ENCODE peak calls at places on chromosomes 12 and 14, in four cellular contexts. One of them, this sample, is unnamed.

GRCh38 chr12:123062682-123063426 is 82.4 kb downstream of the ARL6IP4 start:
- DNase-seq in uterus: no peak
- DNase-seq in astrocyte of the cerebellum: no peak
- DNase-seq in heart left ventricle: peak; percentile 73
- DNase-seq in this sample: peak; percentile 50

GRCh38 chr12:71392521-71393145 is 47.0 kb upstream of the LGR5 start:
- DNase-seq in uterus: no peak
- DNase-seq in heart left ventricle: no peak
- DNase-seq in astrocyte of the cerebellum: peak; percentile 57
- DNase-seq in this sample: no peak

GRCh38 chr12:47812797-47813490 is 6.8 kb downstream of the HDAC7 start:
- DNase-seq in heart left ventricle: peak; percentile 96
- DNase-seq in uterus: peak; percentile 93
- DNase-seq in astrocyte of the cerebellum: peak; percentile 57
- DNase-seq in this sample: peak; percentile 88

GRCh38 chr12:22971247-22971646 is 346.3 kb downstream of the ETNK1 start:
- DNase-seq in heart left ventricle: no peak
- DNase-seq in astrocyte of the cerebellum: no peak
- DNase-seq in uterus: no peak
- DNase-seq in this sample: no peak

GRCh38 chr14:57871487-57872080 is 5.7 kb upstream of the SLC35F4 start:
- DNase-seq in heart left ventricle: peak; percentile 25
- DNase-seq in astrocyte of the cerebellum: peak; percentile 50
- DNase-seq in uterus: no peak
- DNase-seq in this sample: no peak

GRCh38 chr14:50762931-50763300 is 68.0 kb downstream of the NIN start:
- DNase-seq in uterus: no peak
- DNase-seq in astrocyte of the cerebellum: no peak
- DNase-seq in heart left ventricle: no peak
- DNase-seq in this sample: no peak

GRCh38 chr12:132154941-132155770 is 10.9 kb downstream of the NOC4L start:
- DNase-seq in uterus: no peak
- DNase-seq in heart left ventricle: no peak
- DNase-seq in astrocyte of the cerebellum: no peak
- DNase-seq in this sample: no peak

GRCh38 chr14:96421236-96421635 is 29.3 kb downstream of the AK7 start:
- DNase-seq in astrocyte of the cerebellum: no peak
- DNase-seq in uterus: no peak
- DNase-seq in heart left ventricle: no peak
- DNase-seq in this sample: no peak

GRCh38 chr12:129193263-129193871 is 340.1 kb downstream of the GLT1D1 start:
- DNase-seq in heart left ventricle: no peak
- DNase-seq in astrocyte of the cerebellum: no peak
- DNase-seq in uterus: no peak
- DNase-seq in this sample: no peak

GRCh38 chr12:70948236-70948975 is 27.9 kb upstream of the PTPRR start:
- DNase-seq in astrocyte of the cerebellum: no peak
- DNase-seq in heart left ventricle: no peak
- DNase-seq in uterus: no peak
- DNase-seq in this sample: no peak

GRCh38 chr14:52609445-52610044 is 56.9 kb downstream of the GPR137C start:
- DNase-seq in heart left ventricle: no peak
- DNase-seq in astrocyte of the cerebellum: no peak
- DNase-seq in uterus: no peak
- DNase-seq in this sample: no peak

GRCh38 chr12:4201333-4202105 is 72.0 kb upstream of the CCND2 start:
- DNase-seq in heart left ventricle: no peak
- DNase-seq in uterus: no peak
- DNase-seq in astrocyte of the cerebellum: no peak
- DNase-seq in this sample: no peak

GRCh38 chr12:14239935-14240872 is 125.3 kb upstream of the ATF7IP start:
- DNase-seq in astrocyte of the cerebellum: no peak
- DNase-seq in heart left ventricle: no peak
- DNase-seq in uterus: no peak
- DNase-seq in this sample: no peak

GRCh38 chr12:97465012-97465345 is 2.4 kb downstream of the RMST start:
- DNase-seq in heart left ventricle: no peak
- DNase-seq in uterus: no peak
- DNase-seq in astrocyte of the cerebellum: no peak
- DNase-seq in this sample: no peak

GRCh38 chr12:61891632-61892031 is 368.6 kb upstream of the USP15 start:
- DNase-seq in uterus: no peak
- DNase-seq in astrocyte of the cerebellum: no peak
- DNase-seq in heart left ventricle: no peak
- DNase-seq in this sample: no peak

GRCh38 chr14:102824832-102825231 is 47.6 kb downstream of the TRAF3 start:
- DNase-seq in uterus: no peak
- DNase-seq in heart left ventricle: peak; percentile 80
- DNase-seq in astrocyte of the cerebellum: no peak
- DNase-seq in this sample: no peak

GRCh38 chr12:89353188-89353822 is 1.0 kb upstream of the DUSP6 start:
- DNase-seq in astrocyte of the cerebellum: no peak
- DNase-seq in heart left ventricle: peak; percentile 85
- DNase-seq in uterus: no peak
- DNase-seq in this sample: peak; percentile 76

GRCh38 chr12:127205781-127206535 is 1061.0 kb upstream of the TMEM132C start:
- DNase-seq in heart left ventricle: no peak
- DNase-seq in uterus: no peak
- DNase-seq in astrocyte of the cerebellum: no peak
- DNase-seq in this sample: no peak

GRCh38 chr12:7994731-7995205 is 37.7 kb upstream of the FOXJ2 start:
- DNase-seq in astrocyte of the cerebellum: peak; percentile 85
- DNase-seq in uterus: no peak
- DNase-seq in heart left ventricle: no peak
- DNase-seq in this sample: no peak

GRCh38 chr14:22820731-22821130 is 5.5 kb upstream of the SLC7A7 start:
- DNase-seq in heart left ventricle: no peak
- DNase-seq in uterus: no peak
- DNase-seq in astrocyte of the cerebellum: no peak
- DNase-seq in this sample: no peak

GRCh38 chr14:22821193-22822016 is 6.2 kb upstream of the SLC7A7 start:
- DNase-seq in astrocyte of the cerebellum: no peak
- DNase-seq in heart left ventricle: no peak
- DNase-seq in uterus: no peak
- DNase-seq in this sample: no peak

GRCh38 chr14:22824711-22825359 is 4.9 kb upstream of the MRPL52 start:
- DNase-seq in uterus: peak; percentile 79
- DNase-seq in heart left ventricle: no peak
- DNase-seq in astrocyte of the cerebellum: peak; percentile 97
- DNase-seq in this sample: no peak

GRCh38 chr14:22822619-22823551 is 6.8 kb upstream of the MRPL52 start:
- DNase-seq in uterus: peak; percentile 91
- DNase-seq in astrocyte of the cerebellum: peak; percentile 92
- DNase-seq in heart left ventricle: peak; percentile 82
- DNase-seq in this sample: peak; percentile 78

DNA sequence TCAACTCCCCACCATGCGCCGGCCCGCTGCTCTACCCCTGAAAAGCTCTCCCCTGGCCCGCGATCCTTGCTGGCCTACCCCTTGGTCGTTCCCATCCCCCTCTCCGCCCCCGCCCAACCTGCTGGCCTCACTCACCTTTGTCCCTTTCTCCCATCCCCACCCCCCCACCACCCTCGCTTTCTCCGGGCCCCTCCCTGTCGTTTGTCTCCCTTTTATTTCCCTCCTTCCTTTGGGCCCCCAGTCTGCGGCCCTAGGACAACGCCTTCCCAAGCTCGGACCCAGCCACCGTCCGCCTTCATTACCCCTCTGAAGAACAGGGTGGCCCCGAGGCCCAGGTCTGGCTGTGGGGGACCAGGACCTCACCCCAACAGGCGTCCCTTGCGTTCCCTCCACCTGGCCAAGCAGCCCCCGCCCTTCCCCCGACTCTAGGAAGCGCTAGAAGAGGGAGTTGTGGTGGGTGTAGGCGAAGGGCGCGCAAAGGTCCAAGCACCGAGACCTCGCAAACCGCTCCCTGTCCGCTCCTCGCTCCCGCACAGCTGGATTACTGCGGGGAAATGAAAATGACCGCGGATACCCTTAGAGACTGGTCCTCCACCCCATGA is 6.9 kb upstream of the SLC7A7 start:
- DNase-seq in uterus: peak; percentile 40
- DNase-seq in astrocyte of the cerebellum: no peak
- DNase-seq in heart left ventricle: no peak
- DNase-seq in this sample: no peak
- H3K4me3 ChIP-seq in uterus: peak overlapping the region; percentile 39
- H3K4me3 ChIP-seq in astrocyte of the cerebellum: no peak overlapping the region
- H3K4me3 ChIP-seq in heart left ventricle: peak overlapping the region; percentile 30
- H3K4me3 ChIP-seq in this sample: no peak overlapping the region

GRCh38 chr14:26597136-26598080 is at the start of gene NOVA1:
- DNase-seq in heart left ventricle: peak; percentile 31
- DNase-seq in uterus: peak; percentile 37
- DNase-seq in astrocyte of the cerebellum: no peak
- DNase-seq in this sample: no peak
- H3K4me3 ChIP-seq in heart left ventricle: peak within 1 kb of the TSS; percentile 63
- H3K4me3 ChIP-seq in uterus: peak within 1 kb of the TSS; percentile 83
- H3K4me3 ChIP-seq in astrocyte of the cerebellum: peak within 1 kb of the TSS; percentile 71
- H3K4me3 ChIP-seq in this sample: peak within 1 kb of the TSS; percentile 59

GRCh38 chr12:68451261-68452091 is 119.3 kb upstream of the MDM1 start:
- DNase-seq in uterus: peak; percentile 70
- DNase-seq in heart left ventricle: peak; percentile 31
- DNase-seq in astrocyte of the cerebellum: peak; percentile 87
- DNase-seq in this sample: peak; percentile 38
- H3K4me3 ChIP-seq in uterus: no peak overlapping the region
- H3K4me3 ChIP-seq in heart left ventricle: no peak overlapping the region
- H3K4me3 ChIP-seq in astrocyte of the cerebellum: peak overlapping the region; percentile 6
- H3K4me3 ChIP-seq in this sample: no peak overlapping the region

DNA sequence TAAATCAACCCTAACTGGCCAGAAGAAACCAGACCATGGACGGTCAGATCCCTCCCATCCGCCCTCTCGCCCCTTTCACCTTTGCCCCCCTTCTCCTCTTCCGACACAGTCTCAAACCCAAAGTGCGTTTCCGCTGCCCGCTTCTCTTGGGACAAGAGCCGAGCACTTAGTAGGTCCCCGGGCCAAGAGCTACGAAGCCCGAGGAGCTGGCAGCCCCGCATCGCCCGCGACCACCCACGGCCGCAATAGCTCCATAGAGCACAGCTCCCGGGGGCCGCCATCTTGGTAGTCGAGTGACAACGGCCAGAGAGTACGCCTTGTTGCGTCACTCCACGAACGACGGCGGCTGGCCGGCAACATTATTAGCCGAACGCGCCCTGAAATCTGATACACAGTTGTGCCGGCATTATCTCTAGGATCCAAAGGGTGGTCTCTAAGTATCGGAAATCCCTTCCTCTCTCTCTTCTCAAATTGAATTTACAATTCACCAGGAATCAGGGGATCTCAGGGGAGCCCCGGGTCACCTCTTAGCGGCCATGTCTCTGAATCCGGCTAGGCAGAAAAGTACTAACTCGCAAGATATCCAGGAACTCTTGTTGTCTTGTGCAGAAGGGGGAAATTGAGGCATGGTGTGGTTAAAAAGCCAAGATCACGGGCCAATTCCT is at the start of gene COQ5:
- DNase-seq in uterus: peak; percentile 90
- DNase-seq in astrocyte of the cerebellum: peak; percentile 62
- DNase-seq in heart left ventricle: peak; percentile 92
- DNase-seq in this sample: peak; percentile 91
- H3K4me3 ChIP-seq in uterus: peak within 1 kb of the TSS; percentile 54
- H3K4me3 ChIP-seq in astrocyte of the cerebellum: peak within 1 kb of the TSS; percentile 65
- H3K4me3 ChIP-seq in heart left ventricle: peak within 1 kb of the TSS; percentile 56
- H3K4me3 ChIP-seq in this sample: peak within 1 kb of the TSS; percentile 92